ENCODE peak calls at places on chromosome 1, in eight cellular contexts. G is activated T-helper 1 cell treated with anti-CD3 and anti-CD28 coated beads, Interleukin-2, amount 50 U/mL, for 16 hours; I is breast epithelium; D is foreskin keratinocyte; X is central memory CD4-positive, alpha-beta T cell; Y is NCI-H1436; U is H4; W is left colon. P is an unnamed sample.

GRCh38 chr1:164587617-164588367 is 28.8 kb downstream of the PBX1 start:
- DNase-seq in W (no peak), X (no peak), Y (no peak), D (no peak), U (no peak), I (no peak), G (no peak), P (no peak)

GRCh38 chr1:85406887-85407593 is 57.9 kb downstream of the DDAH1 start:
- DNase-seq in X (no peak), W (peak; percentile 16), G (no peak), U (peak; percentile 11), D (peak; percentile 43), Y (no peak), I (no peak), P (no peak)

GRCh38 chr1:119000371-119001180 is 12.4 kb upstream of the TBX15 start:
- DNase-seq in Y (no peak), I (no peak), U (no peak), D (no peak), X (no peak), W (no peak), G (no peak), P (no peak)

GRCh38 chr1:212612251-212612961 is 3.8 kb downstream of the ATF3 start:
- DNase-seq in Y (no peak), I (no peak), U (no peak), W (no peak), D (peak; percentile 26), X (no peak), G (no peak), P (no peak)

GRCh38 chr1:101193733-101194169 is 43.1 kb upstream of the S1PR1 start:
- DNase-seq in W (no peak), G (no peak), I (no peak), X (no peak), Y (no peak), D (peak; percentile 40), U (no peak), P (no peak)

GRCh38 chr1:169550294-169550693 is 36.0 kb downstream of the F5 start:
- DNase-seq in U (peak; percentile 53), D (no peak), X (peak; percentile 38), Y (peak; percentile 26), G (no peak), I (no peak), W (no peak), P (peak; percentile 23)

GRCh38 chr1:6599141-6599975 is 3.3 kb downstream of the KLHL21 start:
- DNase-seq in D (no peak), U (no peak), W (no peak), X (peak; percentile 59), Y (no peak), I (no peak), G (no peak), P (no peak)

GRCh38 chr1:168079761-168080160 is 57.0 kb downstream of the GPR161 start:
- DNase-seq in D (peak; percentile 54), I (no peak), W (no peak), Y (no peak), G (no peak), X (no peak), U (no peak), P (no peak)

GRCh38 chr1:179298952-179299351 is 5.4 kb downstream of the SOAT1 start:
- DNase-seq in I (no peak), Y (no peak), X (peak; percentile 75), U (no peak), G (no peak), W (no peak), D (no peak), P (no peak)